ENCODE peak calls at places on chromosome 1, in eight cellular contexts. One of them, this sample, is unnamed.

GRCh38 chr1:162922196-162922595 is 61.2 kb upstream of the CCDC190 start:
- DNase-seq in pancreas: no peak
- DNase-seq in nephron progenitor cell: no peak
- DNase-seq in NCI-H774: peak
- DNase-seq in naive thymus-derived CD4-positive, alpha-beta T cell: no peak
- DNase-seq in sigmoid colon: no peak
- DNase-seq in mesendoderm: no peak
- DNase-seq in stimulated activated CD4-positive, alpha-beta T cell treated with anti-CD3 and anti-CD28 coated beads, Interleukin-15, amount 100 ng/mL, for 1 hour: no peak
- DNase-seq in this sample: no peak

GRCh38 chr1:210448293-210448892 is 119.7 kb downstream of the HHAT start:
- DNase-seq in pancreas: no peak
- DNase-seq in naive thymus-derived CD4-positive, alpha-beta T cell: no peak
- DNase-seq in mesendoderm: peak
- DNase-seq in stimulated activated CD4-positive, alpha-beta T cell treated with anti-CD3 and anti-CD28 coated beads, Interleukin-15, amount 100 ng/mL, for 1 hour: no peak
- DNase-seq in NCI-H774: peak
- DNase-seq in sigmoid colon: no peak
- DNase-seq in nephron progenitor cell: peak
- DNase-seq in this sample: no peak

GRCh38 chr1:222279591-222279990 is 268.3 kb downstream of the HHIPL2 start:
- DNase-seq in sigmoid colon: no peak
- DNase-seq in nephron progenitor cell: no peak
- DNase-seq in pancreas: no peak
- DNase-seq in naive thymus-derived CD4-positive, alpha-beta T cell: no peak
- DNase-seq in mesendoderm: no peak
- DNase-seq in NCI-H774: no peak
- DNase-seq in stimulated activated CD4-positive, alpha-beta T cell treated with anti-CD3 and anti-CD28 coated beads, Interleukin-15, amount 100 ng/mL, for 1 hour: no peak
- DNase-seq in this sample: no peak

GRCh38 chr1:1208713-1209433 is 2.5 kb upstream of the TNFRSF18 start:
- DNase-seq in NCI-H774: no peak
- DNase-seq in sigmoid colon: no peak
- DNase-seq in stimulated activated CD4-positive, alpha-beta T cell treated with anti-CD3 and anti-CD28 coated beads, Interleukin-15, amount 100 ng/mL, for 1 hour: no peak
- DNase-seq in pancreas: peak
- DNase-seq in nephron progenitor cell: peak
- DNase-seq in mesendoderm: no peak
- DNase-seq in naive thymus-derived CD4-positive, alpha-beta T cell: peak
- DNase-seq in this sample: peak

GRCh38 chr1:52658795-52659194 is 25.8 kb downstream of the SHISAL2A start:
- DNase-seq in sigmoid colon: no peak
- DNase-seq in pancreas: no peak
- DNase-seq in nephron progenitor cell: no peak
- DNase-seq in stimulated activated CD4-positive, alpha-beta T cell treated with anti-CD3 and anti-CD28 coated beads, Interleukin-15, amount 100 ng/mL, for 1 hour: no peak
- DNase-seq in NCI-H774: no peak
- DNase-seq in mesendoderm: no peak
- DNase-seq in naive thymus-derived CD4-positive, alpha-beta T cell: no peak
- DNase-seq in this sample: no peak

GRCh38 chr1:212692774-212693644 is 6.6 kb downstream of the BATF3 start:
- DNase-seq in NCI-H774: no peak
- DNase-seq in mesendoderm: peak
- DNase-seq in pancreas: no peak
- DNase-seq in stimulated activated CD4-positive, alpha-beta T cell treated with anti-CD3 and anti-CD28 coated beads, Interleukin-15, amount 100 ng/mL, for 1 hour: no peak
- DNase-seq in naive thymus-derived CD4-positive, alpha-beta T cell: no peak
- DNase-seq in sigmoid colon: no peak
- DNase-seq in nephron progenitor cell: no peak
- DNase-seq in this sample: no peak

GRCh38 chr1:201265771-201266170 is 17.5 kb upstream of the PKP1 start:
- DNase-seq in naive thymus-derived CD4-positive, alpha-beta T cell: no peak
- DNase-seq in nephron progenitor cell: no peak
- DNase-seq in pancreas: no peak
- DNase-seq in stimulated activated CD4-positive, alpha-beta T cell treated with anti-CD3 and anti-CD28 coated beads, Interleukin-15, amount 100 ng/mL, for 1 hour: no peak
- DNase-seq in mesendoderm: no peak
- DNase-seq in NCI-H774: no peak
- DNase-seq in sigmoid colon: no peak
- DNase-seq in this sample: no peak

GRCh38 chr1:33300673-33301072 is 20.2 kb downstream of the A3GALT2 start:
- DNase-seq in nephron progenitor cell: no peak
- DNase-seq in NCI-H774: no peak
- DNase-seq in sigmoid colon: peak
- DNase-seq in naive thymus-derived CD4-positive, alpha-beta T cell: no peak
- DNase-seq in mesendoderm: no peak
- DNase-seq in pancreas: no peak
- DNase-seq in stimulated activated CD4-positive, alpha-beta T cell treated with anti-CD3 and anti-CD28 coated beads, Interleukin-15, amount 100 ng/mL, for 1 hour: no peak
- DNase-seq in this sample: no peak

GRCh38 chr1:86502721-86503430 is 34.1 kb downstream of the CLCA1 start:
- DNase-seq in sigmoid colon: no peak
- DNase-seq in stimulated activated CD4-positive, alpha-beta T cell treated with anti-CD3 and anti-CD28 coated beads, Interleukin-15, amount 100 ng/mL, for 1 hour: no peak
- DNase-seq in nephron progenitor cell: peak
- DNase-seq in NCI-H774: no peak
- DNase-seq in pancreas: no peak
- DNase-seq in naive thymus-derived CD4-positive, alpha-beta T cell: no peak
- DNase-seq in mesendoderm: peak
- DNase-seq in this sample: peak

GRCh38 chr1:168970945-168971799 is 135.3 kb upstream of the ATP1B1 start:
- DNase-seq in stimulated activated CD4-positive, alpha-beta T cell treated with anti-CD3 and anti-CD28 coated beads, Interleukin-15, amount 100 ng/mL, for 1 hour: no peak
- DNase-seq in NCI-H774: no peak
- DNase-seq in sigmoid colon: no peak
- DNase-seq in naive thymus-derived CD4-positive, alpha-beta T cell: no peak
- DNase-seq in mesendoderm: no peak
- DNase-seq in pancreas: no peak
- DNase-seq in nephron progenitor cell: peak
- DNase-seq in this sample: no peak

GRCh38 chr1:29236743-29236992 is 346 bp downstream of the PTPRU start:
- DNase-seq in nephron progenitor cell: no peak
- DNase-seq in sigmoid colon: no peak
- DNase-seq in stimulated activated CD4-positive, alpha-beta T cell treated with anti-CD3 and anti-CD28 coated beads, Interleukin-15, amount 100 ng/mL, for 1 hour: no peak
- DNase-seq in mesendoderm: peak
- DNase-seq in naive thymus-derived CD4-positive, alpha-beta T cell: no peak
- DNase-seq in NCI-H774: no peak
- DNase-seq in pancreas: no peak
- DNase-seq in this sample: no peak

GRCh38 chr1:33219886-33220661 is 36.2 kb upstream of the ZNF362 start:
- DNase-seq in sigmoid colon: no peak
- DNase-seq in stimulated activated CD4-positive, alpha-beta T cell treated with anti-CD3 and anti-CD28 coated beads, Interleukin-15, amount 100 ng/mL, for 1 hour: no peak
- DNase-seq in pancreas: no peak
- DNase-seq in mesendoderm: peak
- DNase-seq in nephron progenitor cell: no peak
- DNase-seq in naive thymus-derived CD4-positive, alpha-beta T cell: no peak
- DNase-seq in NCI-H774: no peak
- DNase-seq in this sample: no peak

GRCh38 chr1:162676087-162676486 is 43.8 kb downstream of the DDR2 start:
- DNase-seq in NCI-H774: no peak
- DNase-seq in stimulated activated CD4-positive, alpha-beta T cell treated with anti-CD3 and anti-CD28 coated beads, Interleukin-15, amount 100 ng/mL, for 1 hour: no peak
- DNase-seq in mesendoderm: no peak
- DNase-seq in pancreas: no peak
- DNase-seq in nephron progenitor cell: no peak
- DNase-seq in sigmoid colon: peak
- DNase-seq in naive thymus-derived CD4-positive, alpha-beta T cell: no peak
- DNase-seq in this sample: no peak

GRCh38 chr1:215263636-215264035 is 181.1 kb downstream of the KCNK2 start:
- DNase-seq in sigmoid colon: no peak
- DNase-seq in mesendoderm: no peak
- DNase-seq in stimulated activated CD4-positive, alpha-beta T cell treated with anti-CD3 and anti-CD28 coated beads, Interleukin-15, amount 100 ng/mL, for 1 hour: no peak
- DNase-seq in NCI-H774: no peak
- DNase-seq in naive thymus-derived CD4-positive, alpha-beta T cell: no peak
- DNase-seq in nephron progenitor cell: no peak
- DNase-seq in pancreas: no peak
- DNase-seq in this sample: no peak

GRCh38 chr1:234047113-234047512 is 142.6 kb downstream of the SLC35F3 start:
- DNase-seq in naive thymus-derived CD4-positive, alpha-beta T cell: no peak
- DNase-seq in mesendoderm: no peak
- DNase-seq in NCI-H774: peak
- DNase-seq in stimulated activated CD4-positive, alpha-beta T cell treated with anti-CD3 and anti-CD28 coated beads, Interleukin-15, amount 100 ng/mL, for 1 hour: no peak
- DNase-seq in nephron progenitor cell: no peak
- DNase-seq in pancreas: no peak
- DNase-seq in sigmoid colon: no peak
- DNase-seq in this sample: no peak

GRCh38 chr1:156646738-156647211 is 4.9 kb downstream of the BCAN start:
- DNase-seq in stimulated activated CD4-positive, alpha-beta T cell treated with anti-CD3 and anti-CD28 coated beads, Interleukin-15, amount 100 ng/mL, for 1 hour: no peak
- DNase-seq in mesendoderm: no peak
- DNase-seq in nephron progenitor cell: no peak
- DNase-seq in NCI-H774: no peak
- DNase-seq in naive thymus-derived CD4-positive, alpha-beta T cell: no peak
- DNase-seq in sigmoid colon: no peak
- DNase-seq in pancreas: no peak
- DNase-seq in this sample: no peak

GRCh38 chr1:111227875-111228747 is 598 bp downstream of the CHI3L2 start:
- DNase-seq in pancreas: no peak
- DNase-seq in mesendoderm: no peak
- DNase-seq in stimulated activated CD4-positive, alpha-beta T cell treated with anti-CD3 and anti-CD28 coated beads, Interleukin-15, amount 100 ng/mL, for 1 hour: no peak
- DNase-seq in sigmoid colon: no peak
- DNase-seq in nephron progenitor cell: no peak
- DNase-seq in naive thymus-derived CD4-positive, alpha-beta T cell: no peak
- DNase-seq in NCI-H774: no peak
- DNase-seq in this sample: no peak

GRCh38 chr1:203676455-203676854 is 49.8 kb downstream of the ATP2B4 start:
- DNase-seq in stimulated activated CD4-positive, alpha-beta T cell treated with anti-CD3 and anti-CD28 coated beads, Interleukin-15, amount 100 ng/mL, for 1 hour: no peak
- DNase-seq in naive thymus-derived CD4-positive, alpha-beta T cell: no peak
- DNase-seq in pancreas: no peak
- DNase-seq in mesendoderm: peak
- DNase-seq in NCI-H774: no peak
- DNase-seq in sigmoid colon: no peak
- DNase-seq in nephron progenitor cell: no peak
- DNase-seq in this sample: no peak

GRCh38 chr1:209655832-209656231 is 3.6 kb upstream of the LAMB3 start:
- DNase-seq in pancreas: peak
- DNase-seq in NCI-H774: no peak
- DNase-seq in stimulated activated CD4-positive, alpha-beta T cell treated with anti-CD3 and anti-CD28 coated beads, Interleukin-15, amount 100 ng/mL, for 1 hour: no peak
- DNase-seq in mesendoderm: no peak
- DNase-seq in sigmoid colon: no peak
- DNase-seq in naive thymus-derived CD4-positive, alpha-beta T cell: no peak
- DNase-seq in nephron progenitor cell: no peak
- DNase-seq in this sample: no peak

GRCh38 chr1:9150582-9151290 is 21.8 kb upstream of the GPR157 start:
- DNase-seq in stimulated activated CD4-positive, alpha-beta T cell treated with anti-CD3 and anti-CD28 coated beads, Interleukin-15, amount 100 ng/mL, for 1 hour: no peak
- DNase-seq in nephron progenitor cell: no peak
- DNase-seq in pancreas: no peak
- DNase-seq in naive thymus-derived CD4-positive, alpha-beta T cell: no peak
- DNase-seq in NCI-H774: no peak
- DNase-seq in mesendoderm: no peak
- DNase-seq in sigmoid colon: peak
- DNase-seq in this sample: no peak

GRCh38 chr1:32339363-32339978 is 3.4 kb upstream of the MARCKSL1 start:
- DNase-seq in naive thymus-derived CD4-positive, alpha-beta T cell: no peak
- DNase-seq in nephron progenitor cell: no peak
- DNase-seq in stimulated activated CD4-positive, alpha-beta T cell treated with anti-CD3 and anti-CD28 coated beads, Interleukin-15, amount 100 ng/mL, for 1 hour: no peak
- DNase-seq in mesendoderm: no peak
- DNase-seq in pancreas: no peak
- DNase-seq in sigmoid colon: no peak
- DNase-seq in NCI-H774: no peak
- DNase-seq in this sample: no peak

GRCh38 chr1:244952940-244953339 is 88.6 kb upstream of the HNRNPU start:
- DNase-seq in sigmoid colon: no peak
- DNase-seq in mesendoderm: no peak
- DNase-seq in pancreas: peak
- DNase-seq in nephron progenitor cell: no peak
- DNase-seq in naive thymus-derived CD4-positive, alpha-beta T cell: no peak
- DNase-seq in NCI-H774: no peak
- DNase-seq in stimulated activated CD4-positive, alpha-beta T cell treated with anti-CD3 and anti-CD28 coated beads, Interleukin-15, amount 100 ng/mL, for 1 hour: no peak
- DNase-seq in this sample: no peak

GRCh38 chr1:224109981-224110380 is 3.9 kb upstream of the FBXO28 start:
- DNase-seq in mesendoderm: no peak
- DNase-seq in pancreas: no peak
- DNase-seq in naive thymus-derived CD4-positive, alpha-beta T cell: no peak
- DNase-seq in nephron progenitor cell: no peak
- DNase-seq in stimulated activated CD4-positive, alpha-beta T cell treated with anti-CD3 and anti-CD28 coated beads, Interleukin-15, amount 100 ng/mL, for 1 hour: no peak
- DNase-seq in sigmoid colon: no peak
- DNase-seq in NCI-H774: no peak
- DNase-seq in this sample: no peak

GRCh38 chr1:25818569-25818968 is 1.2 kb upstream of the MTFR1L start:
- DNase-seq in sigmoid colon: no peak
- DNase-seq in NCI-H774: no peak
- DNase-seq in stimulated activated CD4-positive, alpha-beta T cell treated with anti-CD3 and anti-CD28 coated beads, Interleukin-15, amount 100 ng/mL, for 1 hour: no peak
- DNase-seq in nephron progenitor cell: no peak
- DNase-seq in pancreas: no peak
- DNase-seq in naive thymus-derived CD4-positive, alpha-beta T cell: no peak
- DNase-seq in mesendoderm: no peak
- DNase-seq in this sample: no peak

GRCh38 chr1:230864441-230864840 is 3.9 kb downstream of the C1orf198 start:
- DNase-seq in pancreas: no peak
- DNase-seq in nephron progenitor cell: no peak
- DNase-seq in stimulated activated CD4-positive, alpha-beta T cell treated with anti-CD3 and anti-CD28 coated beads, Interleukin-15, amount 100 ng/mL, for 1 hour: no peak
- DNase-seq in naive thymus-derived CD4-positive, alpha-beta T cell: no peak
- DNase-seq in sigmoid colon: no peak
- DNase-seq in NCI-H774: no peak
- DNase-seq in mesendoderm: no peak
- DNase-seq in this sample: no peak

GRCh38 chr1:42822833-42823392 is 5.7 kb upstream of the SVBP start:
- DNase-seq in naive thymus-derived CD4-positive, alpha-beta T cell: no peak
- DNase-seq in mesendoderm: no peak
- DNase-seq in stimulated activated CD4-positive, alpha-beta T cell treated with anti-CD3 and anti-CD28 coated beads, Interleukin-15, amount 100 ng/mL, for 1 hour: no peak
- DNase-seq in nephron progenitor cell: no peak
- DNase-seq in sigmoid colon: no peak
- DNase-seq in NCI-H774: peak
- DNase-seq in pancreas: no peak
- DNase-seq in this sample: no peak

GRCh38 chr1:32774950-32775634 is 42.1 kb downstream of the YARS1 start:
- DNase-seq in stimulated activated CD4-positive, alpha-beta T cell treated with anti-CD3 and anti-CD28 coated beads, Interleukin-15, amount 100 ng/mL, for 1 hour: no peak
- DNase-seq in NCI-H774: no peak
- DNase-seq in naive thymus-derived CD4-positive, alpha-beta T cell: no peak
- DNase-seq in pancreas: no peak
- DNase-seq in mesendoderm: peak
- DNase-seq in nephron progenitor cell: no peak
- DNase-seq in sigmoid colon: no peak
- DNase-seq in this sample: no peak

This sample was measured in naive B cell.